ENCODE peak calls at places on chromosomes 11 and 22, in eight cellular contexts. E is H1, C is suprapubic skin, O is ovary, W is A549, F is upper lobe of left lung, S is HepG2, J is transverse colon. D is an unnamed sample.

GRCh38 chr11:116536416-116536815 is 236.4 kb downstream of the BUD13 start:
- DNase-seq in S (no peak), C (peak; percentile 74), O (no peak), J (no peak), F (no peak), W (no peak), E (no peak), D (peak; percentile 15)

GRCh38 chr11:19819148-19819547 is 106.5 kb downstream of the NAV2 start:
- DNase-seq in O (no peak), J (no peak), S (no peak), F (peak; percentile 61), C (no peak), W (no peak), E (no peak), D (no peak)

GRCh38 chr11:45252134-45252856 is 33.8 kb downstream of the SYT13 start:
- DNase-seq in J (peak; percentile 84), E (peak; percentile 96), F (peak; percentile 31), W (peak; percentile 69), O (peak; percentile 40), C (no peak), S (peak; percentile 35), D (peak; percentile 80)

GRCh38 chr11:75275581-75275980 is 35.0 kb downstream of the TPBGL start:
- DNase-seq in J (peak; percentile 65), S (no peak), O (peak; percentile 25), W (no peak), C (peak; percentile 80), F (peak; percentile 81), E (no peak), D (peak; percentile 57)

GRCh38 chr22:28442951-28443876 is 236.4 kb downstream of the TTC28 start:
- DNase-seq in E (peak; percentile 54), C (peak; percentile 83), W (no peak), S (peak; percentile 20), F (peak; percentile 79), O (peak; percentile 64), J (peak; percentile 68), D (peak; percentile 62)

GRCh38 chr11:78074756-78075155 is 4.9 kb downstream of the NDUFC2 start:
- DNase-seq in W (no peak), C (no peak), O (no peak), E (no peak), J (no peak), S (no peak), F (no peak), D (no peak)

GRCh38 chr11:47044112-47044511 is 107.6 kb downstream of the CSTPP1 start:
- DNase-seq in O (no peak), E (no peak), J (no peak), W (no peak), S (no peak), F (no peak), C (no peak), D (no peak)

GRCh38 chr22:47173535-47174021 is 411.1 kb downstream of the TBC1D22A start:
- DNase-seq in C (peak; percentile 45), O (peak; percentile 30), E (no peak), S (no peak), F (no peak), J (peak; percentile 3), W (no peak), D (no peak)

GRCh38 chr11:77821349-77821851 is 456 bp downstream of the AAMDC start:
- DNase-seq in C (no peak), S (peak; percentile 20), W (peak; percentile 13), F (peak; percentile 33), J (peak; percentile 27), E (no peak), O (peak; percentile 53), D (no peak)

GRCh38 chr11:112511906-112512305 is 251.2 kb upstream of the PLET1 start:
- DNase-seq in O (no peak), E (no peak), S (no peak), F (no peak), J (no peak), W (no peak), C (no peak), D (no peak)

GRCh38 chr11:76785513-76785912 is 2.4 kb downstream of the TSKU start:
- DNase-seq in W (peak; percentile 56), E (no peak), J (no peak), F (no peak), C (no peak), O (no peak), S (no peak), D (no peak)

GRCh38 chr11:67373916-67374570 is 645 bp upstream of the CLCF1 start:
- DNase-seq in J (peak; percentile 83), E (peak; percentile 78), F (peak; percentile 94), S (peak; percentile 82), W (peak; percentile 100), C (peak; percentile 91), O (peak; percentile 81), D (peak; percentile 76)

GRCh38 chr11:114092478-114092877 is 33.0 kb downstream of the ZBTB16 start:
- DNase-seq in J (no peak), W (no peak), O (no peak), E (no peak), S (no peak), F (no peak), C (no peak), D (no peak)
- H3K27ac ChIP-seq in J (peak overlapping the region; percentile 13), W (no peak overlapping the region), O (no peak overlapping the region), E (no peak overlapping the region), S (no peak overlapping the region), F (peak overlapping the region; percentile 65), C (no peak overlapping the region), D (no peak overlapping the region)

GRCh38 chr22:48906177-48906835 is 921.4 kb downstream of the BRD1 start:
- DNase-seq in W (no peak), S (no peak), F (no peak), O (no peak), C (no peak), J (no peak), E (no peak), D (no peak)
- TF ChIP-seq EP300 in W (no peak), S (no peak), F (no peak), O (no peak), C (no peak), J (no peak), E (no peak), D (no peak)

DNA sequence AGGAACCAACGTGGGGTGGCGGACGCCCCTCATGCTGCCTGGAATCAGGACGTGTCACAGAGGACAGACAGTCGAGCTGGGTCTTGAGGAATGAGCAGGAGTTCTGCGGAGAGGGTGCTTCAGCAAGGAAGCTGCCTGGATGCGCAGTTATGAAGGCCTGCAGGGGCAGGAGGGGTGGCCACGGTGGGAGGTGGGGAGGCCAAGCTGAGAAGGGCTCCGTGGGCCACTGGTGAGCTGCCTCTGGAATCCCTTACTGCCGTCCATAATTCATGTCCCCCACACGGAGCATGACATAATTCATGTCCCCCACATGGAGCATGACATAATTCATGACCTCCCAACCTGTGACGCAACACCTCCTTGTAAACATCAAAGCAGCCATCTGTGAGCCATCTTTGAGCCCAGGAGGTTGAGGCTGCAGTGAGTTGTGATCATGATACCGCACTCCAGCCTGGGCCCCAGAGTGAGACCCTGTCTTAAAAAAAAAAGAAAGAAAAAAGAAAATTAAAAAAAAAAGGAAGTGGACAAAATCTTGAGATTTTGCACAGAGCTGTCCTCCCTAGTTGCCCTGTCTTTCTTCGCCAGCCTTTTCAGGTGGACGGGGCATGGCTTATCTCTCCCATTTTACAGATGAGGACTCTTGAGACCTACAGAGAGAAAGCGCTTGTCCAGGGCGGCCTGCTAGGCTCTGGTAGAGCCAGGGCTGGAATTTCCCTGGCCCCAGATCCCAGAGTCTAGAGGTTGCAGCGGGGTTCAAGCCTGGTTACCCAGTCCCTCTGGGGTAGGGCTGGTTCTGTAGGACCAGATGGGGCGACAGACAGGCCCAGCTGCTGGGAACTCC is 24.3 kb upstream of the PICK1 start:
- DNase-seq in J (no peak), C (no peak), W (peak; percentile 53), S (peak; percentile 51), O (no peak), F (no peak), E (no peak), D (no peak)
- H3K27ac ChIP-seq in J (peak overlapping the region; percentile 75), C (peak overlapping the region; percentile 55), W (peak overlapping the region; percentile 96), S (no peak overlapping the region), O (no peak overlapping the region), F (no peak overlapping the region), E (no peak overlapping the region), D (peak overlapping the region; percentile 59)

GRCh38 chr11:86264649-86265048 is 20.1 kb downstream of the EED start:
- DNase-seq in F (no peak), E (no peak), C (no peak), S (no peak), J (no peak), W (no peak), O (no peak), D (no peak)

GRCh38 chr11:86257446-86257845 is 12.9 kb downstream of the EED start:
- DNase-seq in J (no peak), W (no peak), S (no peak), E (no peak), C (no peak), O (no peak), F (no peak), D (no peak)

GRCh38 chr11:86262387-86262786 is 17.8 kb downstream of the EED start:
- DNase-seq in C (no peak), J (no peak), F (no peak), S (no peak), O (no peak), W (no peak), E (no peak), D (no peak)

GRCh38 chr11:86265194-86265593 is 20.6 kb downstream of the EED start:
- DNase-seq in F (no peak), S (no peak), J (no peak), W (no peak), C (no peak), O (no peak), E (no peak), D (no peak)

DNA sequence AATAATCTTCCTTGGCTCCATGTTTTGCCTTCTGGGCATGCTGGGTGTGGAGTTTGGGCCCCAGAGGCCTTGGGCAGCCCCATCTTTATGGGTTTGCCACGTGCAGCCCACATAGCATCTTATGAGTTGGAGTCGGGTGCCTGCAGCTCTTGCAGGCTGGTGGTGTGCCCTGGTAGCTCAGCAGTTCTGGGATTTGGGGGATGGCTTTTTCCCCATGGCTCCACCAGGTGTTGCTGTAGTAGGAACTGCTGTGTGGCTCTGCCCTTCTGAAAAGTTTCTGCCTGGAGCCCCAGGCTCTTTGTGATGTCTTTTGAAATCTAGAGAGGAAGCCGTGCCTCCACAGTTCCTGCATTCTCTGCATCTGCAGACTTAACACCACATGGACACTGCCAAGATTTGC is 16.8 kb downstream of the EED start:
- DNase-seq in C (no peak), J (no peak), O (no peak), S (no peak), E (no peak), F (no peak), W (no peak), D (no peak)
- TF ChIP-seq EP300 in C (no peak), J (no peak), O (no peak), S (no peak), E (no peak), F (no peak), W (no peak), D (no peak)

GRCh38 chr11:73269353-73270088 is 2.6 kb upstream of the P2RY6 start:
- DNase-seq in E (no peak), O (no peak), F (peak; percentile 53), C (peak; percentile 43), J (no peak), W (no peak), S (no peak), D (peak; percentile 24)
- H3K27ac ChIP-seq in E (no peak overlapping the region), O (no peak overlapping the region), F (no peak overlapping the region), C (no peak overlapping the region), J (no peak overlapping the region), W (peak overlapping the region; percentile 91), S (no peak overlapping the region), D (no peak overlapping the region)